ENCODE peak calls at places on chromosomes 3 and 15, in six cellular contexts. N, O, C, D, I and F are unnamed samples.

GRCh38 chr3:170746175-170746942 is 123.6 kb downstream of the RPL22L1 start:
- DNase-seq in N (peak; percentile 60), O (no peak), C (no peak), D (no peak), I (no peak), F (no peak)

GRCh38 chr3:62602987-62603386 is 229.6 kb upstream of the FEZF2 start:
- DNase-seq in N (no peak), O (no peak), C (no peak), D (no peak), I (no peak), F (no peak)

GRCh38 chr3:157170861-157171260 is 10.9 kb upstream of the CCNL1 start:
- DNase-seq in N (no peak), O (no peak), C (no peak), D (no peak), I (no peak), F (no peak)

GRCh38 chr3:33287672-33288282 is 10.5 kb downstream of the FBXL2 start:
- DNase-seq in N (no peak), O (no peak), C (no peak), D (no peak), I (no peak), F (no peak)

GRCh38 chr3:127746400-127747057 is 73.8 kb downstream of the ABTB1 start:
- DNase-seq in N (no peak), O (no peak), C (peak; percentile 65), D (no peak), I (no peak), F (no peak)

GRCh38 chr3:155664922-155665695 is 79.8 kb downstream of the PLCH1 start:
- DNase-seq in N (peak; percentile 87), O (peak; percentile 50), C (peak; percentile 56), D (peak; percentile 79), I (peak; percentile 52), F (peak; percentile 71)

GRCh38 chr3:113834983-113835382 is 3.6 kb upstream of the GRAMD1C start:
- DNase-seq in N (peak; percentile 40), O (no peak), C (no peak), D (no peak), I (no peak), F (no peak)

GRCh38 chr15:27438403-27439375 is 467.7 kb downstream of the GABRG3 start:
- DNase-seq in N (peak; percentile 46), O (no peak), C (no peak), D (no peak), I (no peak), F (no peak)

GRCh38 chr3:38038447-38038911 is 529 bp upstream of the DLEC1 start:
- DNase-seq in N (peak; percentile 14), O (no peak), C (no peak), D (no peak), I (no peak), F (no peak)

GRCh38 chr3:115913069-115913686 is 289.9 kb downstream of the GAP43 start:
- DNase-seq in N (no peak), O (no peak), C (no peak), D (no peak), I (no peak), F (no peak)

GRCh38 chr3:14332392-14332791 is 70.0 kb upstream of the SLC6A6 start:
- DNase-seq in N (no peak), O (no peak), C (no peak), D (no peak), I (no peak), F (no peak)

GRCh38 chr3:59774613-59775012 is 724.8 kb upstream of the CFAP20DC start:
- DNase-seq in N (peak; percentile 95), O (no peak), C (no peak), D (no peak), I (no peak), F (no peak)

GRCh38 chr3:131535131-131535530 is 32.4 kb upstream of the MRPL3 start:
- DNase-seq in N (peak; percentile 65), O (no peak), C (no peak), D (no peak), I (no peak), F (no peak)

GRCh38 chr3:140093742-140094141 is 158.8 kb downstream of the CLSTN2 start:
- DNase-seq in N (peak; percentile 87), O (peak; percentile 84), C (peak; percentile 59), D (peak; percentile 75), I (peak; percentile 74), F (no peak)

GRCh38 chr15:66404122-66404521 is 17.4 kb downstream of the MAP2K1 start:
- DNase-seq in N (no peak), O (no peak), C (no peak), D (no peak), I (no peak), F (no peak)

GRCh38 chr3:41125258-41125657 is 74.0 kb upstream of the CTNNB1 start:
- DNase-seq in N (no peak), O (no peak), C (no peak), D (no peak), I (no peak), F (peak; percentile 7)

GRCh38 chr3:138947303-138948121 is 495 bp downstream of the FOXL2NB start:
- DNase-seq in N (no peak), O (no peak), C (no peak), D (no peak), I (no peak), F (peak; percentile 57)

GRCh38 chr15:68481321-68481720 is 49.4 kb upstream of the ITGA11 start:
- DNase-seq in N (no peak), O (no peak), C (no peak), D (no peak), I (no peak), F (no peak)

GRCh38 chr15:68480296-68480695 is 48.3 kb upstream of the ITGA11 start:
- DNase-seq in N (no peak), O (no peak), C (no peak), D (no peak), I (no peak), F (no peak)

GRCh38 chr15:68479406-68479805 is 47.4 kb upstream of the ITGA11 start:
- DNase-seq in N (peak; percentile 97), O (no peak), C (peak; percentile 76), D (peak; percentile 82), I (no peak), F (no peak)

GRCh38 chr15:68479870-68480269 is 47.9 kb upstream of the ITGA11 start:
- DNase-seq in N (peak; percentile 66), O (no peak), C (no peak), D (no peak), I (no peak), F (no peak)

DNA sequence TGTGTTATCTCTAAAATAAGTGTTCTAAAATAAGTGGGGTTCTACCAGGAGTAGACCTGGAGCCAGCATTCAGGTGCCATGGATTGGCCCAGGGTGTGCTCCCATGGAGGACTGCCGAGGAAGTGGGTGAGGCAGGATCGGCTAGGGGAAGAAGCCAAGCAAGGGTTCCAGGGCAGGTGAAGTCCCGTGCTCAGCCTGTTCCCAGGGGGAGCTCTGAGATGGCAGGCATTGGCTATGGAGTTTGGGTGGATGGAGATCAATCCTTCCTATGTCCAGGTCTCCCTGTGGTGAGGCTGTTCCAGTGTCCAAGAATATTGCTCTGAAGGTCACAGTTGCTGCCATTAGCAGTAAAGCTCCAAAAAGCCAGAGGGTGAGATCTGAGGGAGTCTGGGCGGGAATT is 46.9 kb upstream of the ITGA11 start:
- DNase-seq in N (no peak), O (no peak), C (no peak), D (no peak), I (no peak), F (no peak)
- TF ChIP-seq CTCF in N (no peak), O (no peak), C (no peak), D (no peak), I (no peak), F (no peak)

GRCh38 chr3:56958879-56959607 is 101.4 kb upstream of the SPATA12 start:
- DNase-seq in N (no peak), O (no peak), C (no peak), D (no peak), I (no peak), F (no peak)

GRCh38 chr3:56955551-56956131 is 104.8 kb upstream of the SPATA12 start:
- DNase-seq in N (no peak), O (peak; percentile 36), C (no peak), D (no peak), I (no peak), F (no peak)

GRCh38 chr3:56956906-56957305 is 103.6 kb upstream of the SPATA12 start:
- DNase-seq in N (no peak), O (no peak), C (no peak), D (no peak), I (no peak), F (no peak)

GRCh38 chr3:56960234-56960917 is 100.1 kb upstream of the SPATA12 start:
- DNase-seq in N (no peak), O (no peak), C (no peak), D (no peak), I (no peak), F (no peak)

DNA sequence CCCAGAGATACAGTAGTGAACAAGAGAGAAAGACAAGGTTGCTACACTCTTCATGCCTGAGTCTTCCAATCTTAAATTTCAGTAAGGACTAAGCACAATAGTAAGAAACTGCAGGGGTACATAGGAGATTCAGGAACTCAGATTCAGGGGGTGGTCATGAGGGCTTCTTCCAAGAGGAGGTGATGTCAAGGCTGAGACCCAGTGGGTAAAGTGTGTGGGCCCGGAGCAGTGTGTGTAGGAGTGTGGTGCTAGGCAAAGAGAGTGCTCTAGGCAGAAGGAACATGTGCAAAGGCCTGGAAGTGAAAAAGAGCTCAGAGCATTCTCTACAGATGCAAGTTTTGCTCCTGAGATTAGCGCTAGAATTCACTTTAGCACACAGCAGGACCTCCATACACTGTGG is 102.9 kb upstream of the SPATA12 start:
- DNase-seq in N (no peak), O (no peak), C (no peak), D (no peak), I (no peak), F (no peak)
- H3K4me3 ChIP-seq in N (no peak overlapping the region), O (no peak overlapping the region), C (no peak overlapping the region), D (no peak overlapping the region), I (no peak overlapping the region), F (no peak overlapping the region)

GRCh38 chr15:52710050-52710709 is 31.0 kb upstream of the ATOSA start:
- DNase-seq in N (no peak), O (no peak), C (no peak), D (no peak), I (no peak), F (no peak)
- H3K27ac ChIP-seq in N (no peak overlapping the region), O (no peak overlapping the region), C (no peak overlapping the region), D (no peak overlapping the region), I (no peak overlapping the region), F (no peak overlapping the region)

GRCh38 chr3:186930639-186931486 is 537 bp downstream of the ST6GAL1 start:
- DNase-seq in N (peak; percentile 56), O (peak; percentile 37), C (peak; percentile 82), D (peak; percentile 69), I (peak; percentile 79), F (peak; percentile 82)
- TF ChIP-seq CTCF in N (no peak), O (no peak), C (peak; percentile 14), D (no peak), I (no peak), F (no peak)

GRCh38 chr3:63631670-63632069 is 20.8 kb upstream of the SNTN start:
- DNase-seq in N (no peak), O (no peak), C (no peak), D (no peak), I (no peak), F (no peak)
- H3K4me3 ChIP-seq in N (no peak overlapping the region), O (no peak overlapping the region), C (no peak overlapping the region), D (no peak overlapping the region), I (no peak overlapping the region), F (no peak overlapping the region)